ENCODE peak calls at places on chromosomes 2 and 18, in five cellular contexts. J is tibial artery, R is fibroblast of the aortic adventitia, V is RWPE2, L is fibroblast of lung. C is an unnamed sample.

GRCh38 chr2:68753318-68753717 is 18.7 kb downstream of the ARHGAP25 start:
- DNase-seq in J (no peak), R (no peak), V (no peak), L (no peak), C (no peak)

GRCh38 chr2:95384854-95385569 is 17.5 kb upstream of the FAHD2A start:
- DNase-seq in J (peak; percentile 77), R (no peak), V (peak; percentile 37), L (peak; percentile 8), C (no peak)

GRCh38 chr2:63440612-63441011 is 147.7 kb downstream of the WDPCP start:
- DNase-seq in J (no peak), R (peak; percentile 52), V (no peak), L (peak; percentile 18), C (no peak)

GRCh38 chr18:3265564-3266033 is 3.7 kb downstream of the MYL12B start:
- DNase-seq in J (no peak), R (peak; percentile 45), V (no peak), L (no peak), C (no peak)

GRCh38 chr2:237298323-237299118 is 115.4 kb downstream of the COL6A3 start:
- DNase-seq in J (no peak), R (peak; percentile 64), V (peak; percentile 87), L (no peak), C (peak; percentile 81)

GRCh38 chr2:150169230-150169629 is 318.2 kb downstream of the RND3 start:
- DNase-seq in J (peak; percentile 60), R (peak; percentile 93), V (no peak), L (peak; percentile 70), C (no peak)

GRCh38 chr2:11940799-11941198 is 194.4 kb downstream of the LPIN1 start:
- DNase-seq in J (no peak), R (no peak), V (no peak), L (no peak), C (no peak)

GRCh38 chr2:31012384-31012783 is 125.9 kb downstream of the GALNT14 start:
- DNase-seq in J (no peak), R (no peak), V (no peak), L (no peak), C (no peak)

GRCh38 chr2:118881490-118882129 is 34.2 kb upstream of the EN1 start:
- DNase-seq in J (no peak), R (peak; percentile 35), V (no peak), L (peak; percentile 24), C (peak; percentile 8)

GRCh38 chr18:48963555-48964480 is 13.1 kb upstream of the SMAD7 start:
- DNase-seq in J (no peak), R (no peak), V (no peak), L (no peak), C (no peak)

GRCh38 chr2:208300847-208301618 is 35.0 kb downstream of the PIKFYVE start:
- DNase-seq in J (no peak), R (no peak), V (no peak), L (no peak), C (no peak)

GRCh38 chr2:28507806-28508764 is 12.2 kb downstream of the PLB1 start:
- DNase-seq in J (no peak), R (no peak), V (peak; percentile 80), L (no peak), C (peak; percentile 38)

GRCh38 chr2:28469304-28469703 is 26.6 kb upstream of the PLB1 start:
- DNase-seq in J (no peak), R (peak; percentile 66), V (no peak), L (peak; percentile 20), C (no peak)

GRCh38 chr2:169961911-169962310 is 134.7 kb downstream of the UBR3 start:
- DNase-seq in J (peak; percentile 41), R (peak; percentile 60), V (no peak), L (peak; percentile 70), C (no peak)

GRCh38 chr2:222272446-222273035 is 26.3 kb downstream of the PAX3 start:
- DNase-seq in J (no peak), R (no peak), V (no peak), L (no peak), C (no peak)

GRCh38 chr2:222271854-222272253 is 26.9 kb downstream of the PAX3 start:
- DNase-seq in J (no peak), R (no peak), V (no peak), L (no peak), C (no peak)

GRCh38 chr2:222270436-222270835 is 28.4 kb downstream of the PAX3 start:
- DNase-seq in J (no peak), R (no peak), V (no peak), L (no peak), C (no peak)

GRCh38 chr2:222268311-222268980 is 30.4 kb downstream of the PAX3 start:
- DNase-seq in J (no peak), R (no peak), V (no peak), L (no peak), C (no peak)

GRCh38 chr2:222269132-222269531 is 29.7 kb downstream of the PAX3 start:
- DNase-seq in J (no peak), R (no peak), V (no peak), L (no peak), C (no peak)
- H3K4me3 ChIP-seq in J (no peak overlapping the region), R (no peak overlapping the region), V (no peak overlapping the region), L (no peak overlapping the region), C (no peak overlapping the region)

DNA sequence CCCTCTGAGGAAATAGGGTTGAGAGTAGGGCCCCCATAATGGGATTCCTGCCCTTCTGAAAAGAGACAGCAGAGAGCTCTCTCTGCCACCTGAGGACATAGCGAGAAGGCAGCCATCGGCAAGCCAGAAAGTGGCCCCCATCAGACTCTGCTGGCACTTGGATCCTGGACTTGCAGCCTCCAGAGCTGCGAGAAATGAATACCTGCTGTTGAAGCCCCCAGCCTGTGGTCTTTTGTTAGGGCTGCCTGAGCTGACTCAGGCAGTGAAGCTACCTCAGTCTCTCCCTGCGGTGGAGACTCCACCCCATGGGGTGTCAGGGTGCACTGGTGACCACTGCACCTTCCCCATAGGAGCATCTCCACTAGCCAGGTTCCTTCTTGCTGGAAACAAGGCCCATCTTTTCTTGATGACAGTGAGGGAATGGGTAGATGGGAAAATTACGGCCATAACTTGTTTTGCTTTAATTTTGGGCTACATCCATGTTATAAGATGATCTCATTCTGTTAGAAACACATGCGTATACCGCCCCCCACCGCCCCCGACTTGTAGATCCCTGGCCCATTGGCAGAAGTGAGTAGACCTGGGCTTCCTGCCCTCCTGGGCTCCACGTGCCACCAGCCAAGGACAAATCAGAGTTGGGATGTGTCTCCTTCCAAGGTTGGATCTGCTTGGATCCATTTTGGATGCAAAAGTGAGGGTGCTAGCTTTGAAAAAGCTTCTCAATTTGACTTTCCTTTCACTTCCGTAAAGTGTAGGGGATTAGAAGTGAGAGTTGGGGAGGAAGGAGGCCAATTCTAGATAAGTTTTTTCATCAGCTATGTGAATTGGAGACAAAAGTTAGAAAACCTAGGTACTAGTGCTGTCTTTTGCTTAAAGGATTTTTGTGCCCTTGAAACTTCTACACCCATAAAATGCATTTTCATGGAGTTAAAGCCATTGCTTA is 42.9 kb downstream of the NCK2 start:
- DNase-seq in J (no peak), R (no peak), V (no peak), L (no peak), C (no peak)
- TF ChIP-seq CTCF in J (no peak), R (no peak), V (no peak), L (no peak), C (no peak)

DNA sequence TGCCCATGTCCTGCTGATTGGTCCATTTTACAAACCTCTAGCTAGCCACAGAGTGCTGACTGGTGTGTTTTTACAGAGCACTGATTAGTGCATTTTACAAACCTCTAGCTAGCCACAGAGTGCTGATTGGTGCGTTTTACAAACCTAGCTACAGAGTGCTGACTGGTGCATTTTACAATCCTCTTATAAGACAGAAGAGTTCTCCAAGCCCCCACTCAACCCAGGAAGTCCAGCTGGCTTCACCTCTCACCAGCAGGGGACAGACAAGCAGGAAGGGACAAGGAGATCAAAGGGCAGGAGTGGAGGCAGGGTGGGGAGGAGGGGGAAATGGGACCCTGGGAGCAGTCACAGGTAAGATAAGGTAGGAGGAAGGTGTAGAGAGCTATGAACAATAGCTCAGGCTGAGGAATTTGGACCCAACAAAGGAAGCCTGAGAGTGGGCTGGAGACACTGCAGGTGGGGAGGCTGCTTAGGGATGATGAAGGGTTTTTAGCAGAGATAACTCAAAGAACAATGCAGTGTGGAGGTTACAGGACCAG is 37.1 kb downstream of the SH2D6 start:
- DNase-seq in J (no peak), R (no peak), V (no peak), L (no peak), C (no peak)
- H3K4me3 ChIP-seq in J (no peak overlapping the region), R (no peak overlapping the region), V (no peak overlapping the region), L (no peak overlapping the region), C (no peak overlapping the region)

GRCh38 chr2:36358317-36358659 is 2.7 kb downstream of the CRIM1 start:
- DNase-seq in J (no peak), R (peak; percentile 87), V (no peak), L (peak; percentile 63), C (no peak)

GRCh38 chr2:36357506-36358316 is 2.1 kb downstream of the CRIM1 start:
- DNase-seq in J (peak; percentile 61), R (peak; percentile 80), V (no peak), L (peak; percentile 86), C (no peak)

GRCh38 chr2:36360834-36361233 is 5.3 kb downstream of the CRIM1 start:
- DNase-seq in J (no peak), R (no peak), V (no peak), L (no peak), C (no peak)

GRCh38 chr2:36360063-36360462 is 4.5 kb downstream of the CRIM1 start:
- DNase-seq in J (no peak), R (no peak), V (no peak), L (no peak), C (no peak)

GRCh38 chr2:36359006-36359580 is 3.5 kb downstream of the CRIM1 start:
- DNase-seq in J (no peak), R (peak; percentile 57), V (no peak), L (peak; percentile 68), C (no peak)
- TF ChIP-seq CTCF in J (peak; percentile 41), R (peak; percentile 45), V (peak; percentile 57), L (no peak), C (peak; percentile 39)

C was measured in retinal pigment epithelial cell.